ENCODE peak calls at places on chromosome 11, in ten cellular contexts. W is right atrium auricular region, H is fibroblast of pulmonary artery, K is astrocyte of the spinal cord, L is gastrocnemius medialis, S is choroid plexus epithelial cell, E is psoas muscle, Z is AG09309, B is BE2C, O is brain microvascular endothelial cell. C is an unnamed sample.

GRCh38 chr11:126132319-126132718 is 69.7 kb upstream of the CDON start:
- DNase-seq in B (no peak), W (no peak), H (peak; percentile 35), E (peak; percentile 62), K (peak; percentile 41), S (peak; percentile 63), L (no peak), O (no peak), Z (no peak), C (peak; percentile 59)

GRCh38 chr11:72930011-72930410 is 115.8 kb downstream of the ATG16L2 start:
- DNase-seq in O (peak; percentile 44), B (no peak), Z (peak; percentile 23), K (peak; percentile 32), E (no peak), S (peak; percentile 72), W (no peak), H (peak; percentile 55), L (no peak), C (peak; percentile 16)

GRCh38 chr11:33828604-33829429 is 54.5 kb upstream of the FBXO3 start:
- DNase-seq in L (no peak), W (no peak), Z (no peak), H (no peak), O (no peak), S (no peak), E (no peak), B (no peak), K (no peak), C (no peak)

GRCh38 chr11:76659672-76660532 is 10.6 kb downstream of the LRRC32 start:
- DNase-seq in E (no peak), L (no peak), B (no peak), S (no peak), O (no peak), W (no peak), K (no peak), H (no peak), Z (no peak), C (no peak)

GRCh38 chr11:34242037-34242625 is 115.7 kb downstream of the ABTB2 start:
- DNase-seq in K (no peak), W (no peak), E (no peak), O (no peak), Z (no peak), H (peak; percentile 51), S (no peak), L (no peak), B (no peak), C (peak; percentile 72)

GRCh38 chr11:86511086-86511551 is 136.4 kb downstream of the CCDC81 start:
- DNase-seq in B (no peak), W (no peak), H (peak; percentile 74), K (peak; percentile 79), S (peak; percentile 83), O (peak; percentile 59), Z (no peak), L (no peak), E (no peak), C (peak; percentile 59)

GRCh38 chr11:68214173-68215086 is 1.3 kb upstream of the KMT5B start:
- DNase-seq in O (peak; percentile 3), B (peak; percentile 32), Z (no peak), S (peak; percentile 14), W (no peak), H (no peak), E (peak; percentile 59), L (no peak), K (no peak), C (peak; percentile 21)

GRCh38 chr11:69000391-69000790 is 12.7 kb downstream of the MRGPRF start:
- DNase-seq in L (no peak), O (no peak), E (peak; percentile 23), Z (no peak), K (no peak), H (no peak), B (no peak), S (no peak), W (no peak), C (no peak)

GRCh38 chr11:118908931-118909618 is 16.7 kb downstream of the BCL9L start:
- DNase-seq in H (peak; percentile 89), Z (peak; percentile 83), K (peak; percentile 95), E (peak; percentile 94), O (peak; percentile 72), B (peak; percentile 96), L (peak; percentile 85), W (no peak), S (peak; percentile 97), C (peak; percentile 33)

GRCh38 chr11:126880872-126881271 is 119.7 kb downstream of the KIRREL3 start:
- DNase-seq in H (no peak), S (no peak), E (no peak), W (no peak), Z (no peak), K (no peak), L (no peak), O (no peak), B (no peak), C (no peak)

GRCh38 chr11:64918056-64918455 is 1.0 kb upstream of the ATG2A start:
- DNase-seq in O (peak; percentile 43), Z (peak; percentile 31), S (peak; percentile 84), H (peak; percentile 63), L (no peak), K (peak; percentile 71), B (no peak), W (no peak), E (no peak), C (peak; percentile 46)

GRCh38 chr11:108221401-108221800 is 1.0 kb downstream of the NPAT start:
- DNase-seq in Z (peak; percentile 21), H (peak; percentile 69), E (no peak), W (no peak), L (no peak), B (no peak), O (peak; percentile 7), K (peak; percentile 35), S (peak; percentile 57), C (no peak)

GRCh38 chr11:122308286-122308685 is 192.3 kb upstream of the BLID start:
- DNase-seq in O (no peak), W (no peak), Z (no peak), H (no peak), E (no peak), B (no peak), L (no peak), S (no peak), K (no peak), C (no peak)

GRCh38 chr11:122306776-122307479 is 190.9 kb upstream of the BLID start:
- DNase-seq in H (no peak), B (no peak), E (no peak), K (no peak), O (no peak), L (no peak), Z (no peak), W (no peak), S (no peak), C (no peak)

GRCh38 chr11:122310701-122311100 is 194.7 kb upstream of the BLID start:
- DNase-seq in B (no peak), S (no peak), E (no peak), H (no peak), L (no peak), O (no peak), K (no peak), W (no peak), Z (no peak), C (no peak)

GRCh38 chr11:122307480-122308085 is 191.6 kb upstream of the BLID start:
- DNase-seq in H (no peak), E (no peak), L (no peak), S (no peak), Z (no peak), K (no peak), W (no peak), O (no peak), B (no peak), C (no peak)

GRCh38 chr11:122309262-122309925 is 193.4 kb upstream of the BLID start:
- DNase-seq in L (peak; percentile 20), Z (no peak), H (peak; percentile 13), K (peak; percentile 8), O (no peak), W (no peak), B (no peak), S (peak; percentile 18), E (no peak), C (no peak)
- H3K4me3 ChIP-seq in L (peak overlapping the region; percentile 45), Z (no peak overlapping the region), H (no peak overlapping the region), K (peak overlapping the region; percentile 19), O (no peak overlapping the region), W (peak overlapping the region; percentile 48), B (no peak overlapping the region), S (no peak overlapping the region), E (peak overlapping the region; percentile 54), C (no peak overlapping the region)

DNA sequence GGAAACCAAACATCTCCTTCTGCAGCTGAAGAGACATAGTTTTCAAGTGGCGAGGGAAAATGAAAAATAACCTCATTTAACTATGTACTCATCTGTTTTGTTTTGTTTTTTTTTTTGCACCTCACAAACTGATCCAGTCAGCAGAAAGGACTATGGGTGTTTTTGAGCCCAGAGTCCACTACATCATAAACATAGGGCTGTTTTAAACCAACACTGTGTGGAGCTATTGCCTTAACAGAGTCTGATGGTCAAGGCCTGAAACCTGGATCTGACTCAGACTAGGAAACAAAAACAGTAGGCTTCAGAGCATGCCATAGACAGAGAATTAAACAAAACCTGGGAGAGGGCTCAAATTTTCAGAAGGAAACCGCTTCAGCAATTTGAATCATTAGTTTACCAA is 99.3 kb upstream of the FSHB start:
- DNase-seq in L (no peak), B (no peak), K (no peak), E (no peak), O (peak; percentile 8), H (peak; percentile 66), Z (no peak), S (peak; percentile 6), W (no peak), C (peak; percentile 33)
- TF ChIP-seq CTCF in L (no peak), B (no peak), K (no peak), E (no peak), O (peak; percentile 35), H (peak; percentile 39), Z (no peak), S (no peak), W (no peak), C (peak; percentile 36)

DNA sequence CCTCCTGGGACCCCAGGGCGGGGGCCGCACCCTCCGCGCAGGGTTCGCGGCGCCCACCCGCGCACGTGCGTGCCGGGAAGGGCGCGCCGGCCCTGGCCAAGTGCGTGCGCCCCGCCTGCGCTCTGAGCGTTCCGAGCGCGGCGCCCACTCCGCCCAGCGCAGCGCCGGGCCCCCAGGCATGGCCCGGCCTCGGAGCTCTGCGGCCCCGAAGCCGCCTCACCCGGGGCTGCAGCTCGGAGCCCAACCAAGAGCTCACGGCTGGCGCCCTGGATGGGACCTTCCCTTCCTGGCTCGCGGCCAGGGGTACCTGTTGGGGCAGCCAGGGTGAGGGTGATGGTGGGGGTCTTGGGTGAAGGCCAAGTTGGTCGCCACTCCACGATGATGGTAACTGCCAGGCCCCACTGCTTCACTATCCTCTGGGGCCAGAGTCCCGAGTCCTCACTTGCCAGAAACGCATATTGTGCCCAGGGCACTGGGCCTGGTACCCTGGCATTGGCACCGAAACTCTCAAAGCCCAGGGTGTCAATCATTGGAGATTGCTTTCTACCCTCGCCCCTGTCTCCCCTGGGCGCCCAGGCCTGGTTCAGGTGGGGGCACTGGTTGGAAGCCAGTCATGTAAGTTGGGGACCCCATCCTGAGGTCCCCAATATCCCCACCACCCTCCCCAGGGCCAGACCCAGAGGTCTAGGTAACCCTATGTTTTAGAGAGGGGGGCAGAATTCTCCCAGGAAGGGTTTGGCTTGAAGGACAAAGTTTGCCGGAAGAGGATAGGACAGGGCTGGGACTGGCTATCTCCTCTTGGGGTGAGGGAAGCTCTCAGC is 889 bp downstream of the ANO1 start:
- DNase-seq in Z (no peak), L (no peak), H (no peak), K (no peak), O (no peak), B (no peak), E (peak; percentile 38), S (no peak), W (no peak), C (no peak)
- H3K4me3 ChIP-seq in Z (no peak overlapping the region), L (peak overlapping the region; percentile 35), H (no peak overlapping the region), K (no peak overlapping the region), O (no peak overlapping the region), B (no peak overlapping the region), E (peak overlapping the region; percentile 58), S (no peak overlapping the region), W (peak overlapping the region; percentile 44), C (no peak overlapping the region)

GRCh38 chr11:65932558-65932919 is 12.7 kb upstream of the TSGA10IP start:
- DNase-seq in E (no peak), H (peak; percentile 22), B (no peak), L (no peak), S (peak; percentile 47), Z (no peak), K (no peak), O (peak; percentile 24), W (no peak), C (peak; percentile 24)
- TF ChIP-seq CTCF in E (no peak), H (no peak), B (peak; percentile 3), L (no peak), S (no peak), Z (no peak), K (no peak), O (no peak), W (no peak), C (no peak)